ENCODE peak calls at places on chromosomes 3 and 15, in six cellular contexts. D is tibial artery; R is OCI-LY7; O is CD8-positive, alpha-beta memory T cell; N is upper lobe of right lung; Y is naive thymus-derived CD4-positive, alpha-beta T cell. U is an unnamed sample.
A peak's percentile ranks its signal among the peaks of the same experiment; 100 is the strongest.

GRCh38 chr3:191792580-191792979 is 331.6 kb downstream of the PYDC2 start:
- DNase-seq in D (no peak), R (no peak), N (no peak), Y (no peak), O (no peak), U (no peak)

GRCh38 chr3:150319900-150320299 is 88.2 kb upstream of the TSC22D2 start:
- DNase-seq in D (no peak), O (no peak), Y (no peak), R (no peak), N (no peak), U (no peak)

GRCh38 chr3:51687472-51688205 is 16.6 kb downstream of the TEX264 start:
- DNase-seq in N (no peak), Y (no peak), R (no peak), D (no peak), O (no peak), U (no peak)

GRCh38 chr3:29758108-29759020 is 477.5 kb downstream of the RBMS3 start:
- DNase-seq in N (no peak), D (no peak), O (no peak), R (no peak), Y (no peak), U (no peak)

GRCh38 chr3:36707623-36708409 is 56.5 kb downstream of the DCLK3 start:
- DNase-seq in Y (no peak), O (no peak), D (no peak), N (no peak), R (peak; percentile 7), U (no peak)

GRCh38 chr3:9781978-9782575 is 10.2 kb downstream of the TADA3 start:
- DNase-seq in O (no peak), N (no peak), R (peak; percentile 23), Y (no peak), D (no peak), U (no peak)

GRCh38 chr3:125045194-125045593 is 10.6 kb downstream of the HEG1 start:
- DNase-seq in N (no peak), O (no peak), R (no peak), Y (no peak), D (no peak), U (no peak)

GRCh38 chr15:64092864-64093626 is 593 bp downstream of the CIAO2A start:
- DNase-seq in O (no peak), R (peak; percentile 79), N (no peak), D (peak; percentile 67), Y (peak; percentile 27), U (peak; percentile 54)

GRCh38 chr15:51816615-51817014 is 12.8 kb upstream of the TMOD3 start:
- DNase-seq in D (no peak), N (no peak), R (no peak), O (no peak), Y (no peak), U (no peak)

GRCh38 chr3:80676869-80677268 is 909.1 kb upstream of the ROBO1 start:
- DNase-seq in O (no peak), N (no peak), R (no peak), Y (no peak), D (no peak), U (no peak)

GRCh38 chr3:173529062-173529711 is 131.6 kb downstream of the NLGN1 start:
- DNase-seq in D (no peak), Y (no peak), R (peak; percentile 26), N (peak; percentile 55), O (no peak), U (no peak)

GRCh38 chr3:12193485-12194165 is 34.9 kb upstream of the TIMP4 start:
- DNase-seq in Y (no peak), N (no peak), O (no peak), R (no peak), D (peak; percentile 81), U (no peak)

GRCh38 chr3:182911782-182912111 is 68.6 kb downstream of the DCUN1D1 start:
- DNase-seq in N (no peak), Y (no peak), O (no peak), D (no peak), R (no peak), U (no peak)

GRCh38 chr3:46663611-46664135 is 29.8 kb downstream of the ALS2CL start:
- DNase-seq in D (no peak), Y (peak; percentile 15), N (peak; percentile 40), O (no peak), R (peak; percentile 18), U (no peak)

GRCh38 chr3:46665763-46666470 is 27.6 kb downstream of the ALS2CL start:
- DNase-seq in N (peak; percentile 41), Y (no peak), R (no peak), O (no peak), D (no peak), U (no peak)

GRCh38 chr3:46662771-46663551 is 30.5 kb downstream of the ALS2CL start:
- DNase-seq in N (no peak), Y (no peak), D (no peak), R (no peak), O (no peak), U (no peak)

GRCh38 chr3:46664971-46665762 is 28.3 kb downstream of the ALS2CL start:
- DNase-seq in R (no peak), D (no peak), O (no peak), N (peak; percentile 31), Y (no peak), U (no peak)

GRCh38 chr3:46664188-46664970 is 29.1 kb downstream of the ALS2CL start:
- DNase-seq in Y (no peak), R (no peak), O (no peak), D (no peak), N (peak; percentile 37), U (no peak)
- H3K27ac ChIP-seq in Y (no peak overlapping the region), R (no peak overlapping the region), O (no peak overlapping the region), D (no peak overlapping the region), N (no peak overlapping the region), U (no peak overlapping the region)

GRCh38 chr3:167078070-167078622 is 302.0 kb downstream of the ZBBX start:
- DNase-seq in Y (no peak), N (no peak), D (no peak), O (no peak), R (no peak), U (no peak)
- H3K27ac ChIP-seq in Y (no peak overlapping the region), N (no peak overlapping the region), D (no peak overlapping the region), O (no peak overlapping the region), R (no peak overlapping the region), U (no peak overlapping the region)

GRCh38 chr15:40183636-40184463 is 23.0 kb downstream of the BUB1B start:
- DNase-seq in D (no peak), Y (no peak), O (no peak), R (no peak), N (no peak), U (no peak)

GRCh38 chr15:40182358-40183029 is 21.6 kb downstream of the BUB1B start:
- DNase-seq in O (no peak), N (no peak), Y (no peak), R (no peak), D (no peak), U (no peak)
- H3K27ac ChIP-seq in O (no peak overlapping the region), N (no peak overlapping the region), Y (no peak overlapping the region), R (no peak overlapping the region), D (no peak overlapping the region), U (no peak overlapping the region)

GRCh38 chr3:122948398-122948797 is 79.2 kb downstream of the SEMA5B start:
- DNase-seq in N (no peak), O (no peak), Y (no peak), R (peak; percentile 4), D (no peak), U (no peak)

GRCh38 chr3:122945230-122945629 is 82.3 kb downstream of the SEMA5B start:
- DNase-seq in Y (no peak), N (no peak), D (no peak), O (no peak), R (no peak), U (no peak)

GRCh38 chr3:122947621-122948202 is 79.9 kb downstream of the SEMA5B start:
- DNase-seq in D (no peak), Y (no peak), R (no peak), N (no peak), O (no peak), U (no peak)

GRCh38 chr3:122946185-122946584 is 81.4 kb downstream of the SEMA5B start:
- DNase-seq in O (no peak), N (no peak), D (no peak), Y (no peak), R (peak; percentile 3), U (no peak)

DNA sequence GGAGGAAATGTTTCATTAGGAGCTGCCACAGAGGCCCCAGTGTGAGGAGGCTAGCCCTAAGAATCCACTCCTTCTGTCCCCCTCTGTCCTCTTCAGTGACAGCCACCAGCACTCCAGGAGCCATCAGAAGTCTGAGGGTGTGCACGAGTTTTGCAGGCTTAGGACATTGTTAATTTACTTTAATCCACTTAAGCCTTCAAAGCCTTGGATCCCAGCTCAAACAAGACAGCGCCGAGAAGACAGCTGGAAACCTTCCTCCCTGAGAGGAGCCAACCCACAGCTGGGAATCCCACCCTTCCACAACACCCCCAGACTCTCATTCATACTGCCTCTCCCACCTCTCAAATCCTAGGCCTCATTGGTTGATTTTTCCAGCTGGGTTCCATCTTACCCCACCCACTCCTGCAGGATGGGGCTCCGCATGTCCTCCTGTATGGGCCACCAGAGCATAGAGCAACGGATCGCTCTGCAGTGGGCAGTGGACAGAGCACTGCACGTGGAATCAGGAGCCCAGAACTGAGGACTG is 80.4 kb downstream of the SEMA5B start:
- DNase-seq in D (no peak), O (no peak), Y (no peak), R (no peak), N (no peak), U (no peak)
- H3K27ac ChIP-seq in D (no peak overlapping the region), O (no peak overlapping the region), Y (no peak overlapping the region), R (no peak overlapping the region), N (no peak overlapping the region), U (no peak overlapping the region)

U was measured in substantia nigra.